ENCODE peak calls at places on chromosome 5, in nine cellular contexts. Y is activated gamma-delta T cell treated with Interleukin-2 at 50 U/mL for 16 hours; N is stimulated activated CD4-positive, alpha-beta T cell treated with anti-CD3 and anti-CD28 coated beads, TNF-alpha, amount 100 ng/mL, for 4 hours; E is neural progenitor cell; U is GM12892; S is HFF-Myc; F is fibroblast of lung; J is HCT116; H is mammary epithelial cell. D is an unnamed sample.

GRCh38 chr5:131264453-131265200 is 774 bp downstream of the CDC42SE2 start:
- DNase-seq in Y (peak), N (no peak), E (peak), U (no peak), S (no peak), F (peak), J (no peak), H (no peak), D (no peak)

GRCh38 chr5:82641362-82641988 is 363.3 kb upstream of the RPS23 start:
- DNase-seq in Y (no peak), N (no peak), E (peak), U (peak), S (peak), F (peak), J (peak), H (peak), D (peak)

GRCh38 chr5:64180661-64181343 is 15.2 kb downstream of the RNF180 start:
- DNase-seq in Y (no peak), N (no peak), E (no peak), U (no peak), S (no peak), F (peak), J (no peak), H (peak), D (no peak)

GRCh38 chr5:33074548-33074947 is 363.4 kb downstream of the NPR3 start:
- DNase-seq in Y (no peak), N (no peak), E (no peak), U (no peak), S (no peak), F (peak), J (no peak), H (no peak), D (no peak)

GRCh38 chr5:58462623-58463230 is 2.8 kb upstream of the PLK2 start:
- DNase-seq in Y (peak), N (no peak), E (peak), U (no peak), S (peak), F (peak), J (peak), H (peak), D (no peak)

GRCh38 chr5:168404366-168404765 is 81.9 kb upstream of the RARS1 start:
- DNase-seq in Y (no peak), N (no peak), E (no peak), U (no peak), S (peak), F (peak), J (no peak), H (peak), D (no peak)

GRCh38 chr5:17444496-17444895 is 53.5 kb upstream of the TAF11L2 start:
- DNase-seq in Y (no peak), N (no peak), E (no peak), U (no peak), S (no peak), F (peak), J (no peak), H (peak), D (no peak)

GRCh38 chr5:66655395-66656324 is 59.5 kb downstream of the MAST4 start:
- DNase-seq in Y (no peak), N (no peak), E (peak), U (no peak), S (no peak), F (peak), J (no peak), H (peak), D (peak)

GRCh38 chr5:103834216-103834615 is 271.6 kb upstream of the NUDT12 start:
- DNase-seq in Y (no peak), N (no peak), E (no peak), U (no peak), S (no peak), F (no peak), J (no peak), H (no peak), D (no peak)

GRCh38 chr5:34743878-34744277 is 87.8 kb downstream of the RAI14 start:
- DNase-seq in Y (no peak), N (no peak), E (no peak), U (no peak), S (peak), F (peak), J (no peak), H (peak), D (peak)

GRCh38 chr5:143355710-143356109 is 47.8 kb downstream of the NR3C1 start:
- DNase-seq in Y (peak), N (no peak), E (no peak), U (no peak), S (peak), F (peak), J (peak), H (peak), D (peak)

GRCh38 chr5:34959323-34959722 is 30.0 kb downstream of the DNAJC21 start:
- DNase-seq in Y (no peak), N (no peak), E (no peak), U (peak), S (peak), F (peak), J (no peak), H (peak), D (no peak)

GRCh38 chr5:102722930-102723329 is 32.2 kb upstream of the PAM start:
- DNase-seq in Y (no peak), N (no peak), E (no peak), U (no peak), S (no peak), F (peak), J (no peak), H (peak), D (no peak)

GRCh38 chr5:173778152-173778782 is 109.9 kb upstream of the CPEB4 start:
- DNase-seq in Y (no peak), N (no peak), E (no peak), U (no peak), S (no peak), F (no peak), J (no peak), H (no peak), D (no peak)

GRCh38 chr5:67842806-67843205 is 372.8 kb upstream of the PIK3R1 start:
- DNase-seq in Y (no peak), N (no peak), E (peak), U (no peak), S (peak), F (peak), J (no peak), H (peak), D (peak)

GRCh38 chr5:155408465-155408864 is 394.9 kb downstream of the KIF4B start:
- DNase-seq in Y (no peak), N (no peak), E (no peak), U (no peak), S (no peak), F (no peak), J (no peak), H (no peak), D (no peak)